ENCODE peak calls at places on chromosomes 5 and 9, in nine cellular contexts. R, X, D, K, T, S, B, Y and J are unnamed samples.

GRCh38 chr9:81052846-81053245 is 636.5 kb downstream of the TLE1 start:
- DNase-seq in R (no peak), X (peak), D (no peak), K (peak), T (no peak), S (no peak), B (no peak), Y (peak), J (peak)

GRCh38 chr5:34655354-34655991 is 655 bp upstream of the RAI14 start:
- DNase-seq in R (peak), X (peak), D (peak), K (peak), T (peak), S (peak), B (no peak), Y (peak), J (peak)

GRCh38 chr9:94144394-94144793 is 60.1 kb downstream of the PTPDC1 start:
- DNase-seq in R (no peak), X (peak), D (no peak), K (peak), T (no peak), S (no peak), B (no peak), Y (peak), J (no peak)

GRCh38 chr5:178467261-178468195 is 122.7 kb downstream of the COL23A1 start:
- DNase-seq in R (peak), X (peak), D (no peak), K (peak), T (no peak), S (no peak), B (no peak), Y (peak), J (peak)

GRCh38 chr9:4750021-4750673 is 9.1 kb upstream of the AK3 start:
- DNase-seq in R (no peak), X (peak), D (no peak), K (peak), T (peak), S (no peak), B (no peak), Y (peak), J (peak)

GRCh38 chr9:91711755-91712591 is 238.1 kb downstream of the ROR2 start:
- DNase-seq in R (no peak), X (peak), D (no peak), K (peak), T (peak), S (peak), B (peak), Y (peak), J (peak)

GRCh38 chr5:150069619-150070276 is 16.6 kb downstream of the CSF1R start:
- DNase-seq in R (no peak), X (no peak), D (no peak), K (no peak), T (no peak), S (no peak), B (no peak), Y (no peak), J (no peak)

GRCh38 chr5:18202147-18202546 is 567.9 kb downstream of the TAF11L14 start:
- DNase-seq in R (no peak), X (no peak), D (no peak), K (no peak), T (no peak), S (no peak), B (no peak), Y (peak), J (no peak)

GRCh38 chr5:142013734-142014495 is 1.1 kb upstream of the GNPDA1 start:
- DNase-seq in R (peak), X (peak), D (peak), K (peak), T (no peak), S (no peak), B (no peak), Y (peak), J (peak)

GRCh38 chr5:104513194-104513602 is 950.6 kb upstream of the NUDT12 start:
- DNase-seq in R (no peak), X (peak), D (no peak), K (peak), T (no peak), S (no peak), B (no peak), Y (peak), J (peak)

GRCh38 chr9:6938447-6938846 is 180.7 kb downstream of the KDM4C start:
- DNase-seq in R (no peak), X (peak), D (no peak), K (peak), T (no peak), S (no peak), B (no peak), Y (peak), J (peak)

GRCh38 chr9:3473402-3473801 is 52.4 kb downstream of the RFX3 start:
- DNase-seq in R (no peak), X (no peak), D (no peak), K (no peak), T (peak), S (no peak), B (no peak), Y (no peak), J (no peak)

GRCh38 chr5:158397278-158397677 is 538.3 kb upstream of the CLINT1 start:
- DNase-seq in R (no peak), X (no peak), D (no peak), K (no peak), T (no peak), S (no peak), B (no peak), Y (no peak), J (no peak)

GRCh38 chr9:98949565-98949964 is 5.9 kb downstream of the COL15A1 start:
- DNase-seq in R (no peak), X (no peak), D (no peak), K (no peak), T (no peak), S (no peak), B (no peak), Y (no peak), J (no peak)

GRCh38 chr5:10323588-10324488 is 16.1 kb upstream of the CMBL start:
- DNase-seq in R (no peak), X (no peak), D (no peak), K (peak), T (no peak), S (no peak), B (no peak), Y (no peak), J (no peak)

GRCh38 chr5:93576015-93576414 is 5.0 kb downstream of the NR2F1-AS1 start:
- DNase-seq in R (no peak), X (no peak), D (no peak), K (no peak), T (no peak), S (no peak), B (no peak), Y (peak), J (no peak)

GRCh38 chr9:92950359-92950955 is 3.1 kb downstream of the FGD3 start:
- DNase-seq in R (no peak), X (no peak), D (no peak), K (no peak), T (no peak), S (no peak), B (no peak), Y (no peak), J (no peak)

GRCh38 chr5:38321978-38322377 is 63.6 kb downstream of the EGFLAM start:
- DNase-seq in R (no peak), X (no peak), D (no peak), K (no peak), T (no peak), S (no peak), B (no peak), Y (no peak), J (no peak)

GRCh38 chr5:88785396-88786216 is 97.4 kb downstream of the MEF2C start:
- DNase-seq in R (no peak), X (peak), D (peak), K (peak), T (peak), S (no peak), B (no peak), Y (peak), J (peak)

GRCh38 chr9:27765266-27765665 is 192.0 kb upstream of the C9orf72 start:
- DNase-seq in R (no peak), X (peak), D (no peak), K (no peak), T (no peak), S (no peak), B (no peak), Y (peak), J (no peak)

GRCh38 chr9:90393355-90394152 is 249.1 kb downstream of the DIRAS2 start:
- DNase-seq in R (no peak), X (no peak), D (no peak), K (no peak), T (no peak), S (no peak), B (no peak), Y (no peak), J (no peak)

GRCh38 chr9:24846248-24846912 is 300.7 kb upstream of the IZUMO3 start:
- DNase-seq in R (no peak), X (no peak), D (no peak), K (no peak), T (no peak), S (no peak), B (no peak), Y (no peak), J (no peak)

GRCh38 chr5:181190711-181191525 is 14.1 kb downstream of the TRIM7 start:
- DNase-seq in R (peak), X (peak), D (peak), K (peak), T (peak), S (peak), B (no peak), Y (peak), J (no peak)

GRCh38 chr9:88251903-88252302 is 113.6 kb upstream of the SPATA31C2 start:
- DNase-seq in R (no peak), X (no peak), D (no peak), K (no peak), T (no peak), S (no peak), B (no peak), Y (no peak), J (no peak)

GRCh38 chr9:38386319-38386895 is 6.1 kb upstream of the ALDH1B1 start:
- DNase-seq in R (no peak), X (no peak), D (no peak), K (no peak), T (no peak), S (no peak), B (no peak), Y (no peak), J (no peak)

GRCh38 chr9:83582026-83582425 is 40.9 kb upstream of the IDNK start:
- DNase-seq in R (no peak), X (peak), D (no peak), K (peak), T (no peak), S (no peak), B (no peak), Y (peak), J (peak)

GRCh38 chr5:122195784-122196394 is 66.5 kb downstream of the ZNF474 start:
- DNase-seq in R (no peak), X (peak), D (peak), K (peak), T (peak), S (no peak), B (no peak), Y (peak), J (peak)

GRCh38 chr5:33440482-33441240 is at the start of gene TARS1:
- DNase-seq in R (peak), X (peak), D (peak), K (peak), T (peak), S (peak), B (peak), Y (peak), J (peak)

GRCh38 chr5:33441241-33441844 is 578 bp downstream of the TARS1 start:
- DNase-seq in R (peak), X (peak), D (peak), K (peak), T (peak), S (no peak), B (peak), Y (no peak), J (no peak)

GRCh38 chr5:33433303-33434255 is 7.2 kb upstream of the TARS1 start:
- DNase-seq in R (peak), X (peak), D (no peak), K (peak), T (no peak), S (no peak), B (no peak), Y (peak), J (peak)

GRCh38 chr5:33439905-33440481 is 772 bp upstream of the TARS1 start:
- DNase-seq in R (no peak), X (no peak), D (no peak), K (peak), T (peak), S (peak), B (no peak), Y (no peak), J (peak)

GRCh38 chr5:33438996-33439395 is 1.8 kb upstream of the TARS1 start:
- DNase-seq in R (no peak), X (no peak), D (no peak), K (no peak), T (peak), S (no peak), B (no peak), Y (no peak), J (no peak)
- H3K4me3 ChIP-seq in R (no peak), X (no peak), D (no peak), K (peak), T (peak), S (peak), B (peak), Y (peak), J (peak)

DNA sequence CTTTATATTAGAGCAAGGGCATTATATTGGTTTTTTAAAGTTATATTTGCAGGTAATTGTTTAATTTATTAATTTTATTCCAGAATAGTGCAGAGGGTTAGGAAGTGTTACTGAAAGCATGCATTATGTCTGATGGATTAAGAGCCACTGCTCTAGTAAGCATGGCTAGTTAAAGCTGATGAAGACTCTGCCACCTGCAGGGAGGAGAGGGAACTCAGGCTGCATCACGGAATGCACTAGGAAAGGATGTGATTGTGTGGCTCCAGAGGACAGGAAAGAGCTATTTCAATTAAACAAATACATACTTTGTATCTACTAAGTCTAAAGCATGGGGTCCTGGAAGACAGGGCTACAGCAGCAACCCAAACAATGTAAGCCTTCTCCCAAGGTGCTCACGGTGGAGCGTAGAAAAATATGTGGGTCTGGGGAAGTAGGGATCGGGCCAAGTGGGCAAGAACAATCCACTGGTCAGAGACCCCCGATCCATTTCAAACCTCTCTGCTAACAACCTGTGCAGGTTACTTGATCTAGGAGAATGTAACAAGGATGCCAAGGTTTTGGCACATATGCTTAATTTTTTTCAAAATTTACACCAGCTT is 15.3 kb upstream of the GRXCR2 start:
- DNase-seq in R (peak), X (peak), D (no peak), K (peak), T (peak), S (no peak), B (no peak), Y (peak), J (peak)
- TF ChIP-seq CTCF in R (peak), X (peak), D (peak), K (peak), T (peak), S (peak), B (peak), Y (peak), J (peak)

DNA sequence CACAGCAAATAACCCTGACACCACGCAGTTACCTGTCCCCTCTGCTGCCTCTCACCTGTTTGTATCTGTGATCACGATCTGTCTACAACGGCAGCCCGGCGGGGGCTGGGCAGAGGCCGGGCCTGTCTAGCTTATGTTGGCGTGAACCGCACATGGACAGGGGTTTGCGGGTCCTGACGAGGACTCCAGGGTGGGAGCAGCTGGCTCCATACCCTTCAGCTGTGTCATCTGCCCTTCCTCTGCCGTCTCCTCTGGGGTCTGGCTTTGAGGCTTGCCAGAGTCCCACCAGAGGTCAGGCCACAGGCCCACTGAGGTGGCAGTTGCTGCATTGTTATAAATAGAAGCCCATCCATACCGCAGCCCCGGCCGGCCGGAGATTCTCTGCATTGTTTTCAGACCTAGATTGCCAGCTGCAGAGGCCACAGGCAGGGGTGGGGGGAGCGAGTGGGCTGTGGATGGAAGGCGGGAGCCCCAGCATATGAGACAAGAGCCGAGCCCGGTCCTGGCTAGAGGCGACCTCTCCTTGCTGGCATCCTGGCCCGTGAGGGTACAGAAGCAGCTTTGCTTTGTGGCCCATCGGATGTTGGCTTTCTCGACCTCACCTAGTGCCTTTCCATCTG is 37.8 kb downstream of the FAM78A start:
- DNase-seq in R (no peak), X (peak), D (no peak), K (peak), T (no peak), S (no peak), B (no peak), Y (peak), J (no peak)
- H3K4me3 ChIP-seq in R (no peak), X (no peak), D (no peak), K (no peak), T (peak), S (no peak), B (no peak), Y (no peak), J (no peak)

GRCh38 chr5:140041492-140042421 is 1.3 kb downstream of the NRG2 start:
- DNase-seq in R (peak), X (peak), D (peak), K (peak), T (peak), S (peak), B (no peak), Y (peak), J (peak)

GRCh38 chr5:140041099-140041491 is 2.0 kb downstream of the NRG2 start:
- DNase-seq in R (no peak), X (no peak), D (no peak), K (no peak), T (peak), S (no peak), B (no peak), Y (no peak), J (no peak)

GRCh38 chr5:140042551-140043507 is at the start of gene NRG2:
- DNase-seq in R (peak), X (peak), D (peak), K (peak), T (peak), S (peak), B (no peak), Y (peak), J (peak)

GRCh38 chr5:140044041-140044440 is 942 bp upstream of the NRG2 start:
- DNase-seq in R (no peak), X (no peak), D (no peak), K (peak), T (no peak), S (no peak), B (no peak), Y (no peak), J (no peak)

DNA sequence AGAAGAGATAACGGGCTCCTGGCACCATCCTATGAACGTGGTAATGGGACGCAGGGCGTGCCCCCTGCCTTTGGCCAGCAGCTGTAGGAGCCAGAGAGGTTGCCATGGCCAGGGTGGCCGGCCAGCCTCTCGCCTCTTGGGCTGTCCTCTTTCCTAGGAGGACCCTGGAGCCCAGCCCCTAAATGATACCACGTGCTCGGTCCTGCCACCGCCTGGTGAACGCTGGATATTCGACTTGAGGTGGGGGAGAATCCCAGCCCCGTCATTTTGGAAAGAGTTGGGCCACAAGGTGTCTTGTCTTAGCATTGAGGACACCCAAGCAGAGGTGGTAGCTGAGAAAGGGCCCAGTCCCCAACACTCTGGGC is 391 bp upstream of the NRG2 start:
- DNase-seq in R (no peak), X (no peak), D (no peak), K (no peak), T (peak), S (no peak), B (no peak), Y (no peak), J (peak)
- TF ChIP-seq CTCF in R (no peak), X (no peak), D (no peak), K (no peak), T (no peak), S (no peak), B (no peak), Y (peak), J (no peak)

GRCh38 chr5:6829150-6829784 is 116.0 kb downstream of the TENT4A start:
- DNase-seq in R (no peak), X (no peak), D (no peak), K (peak), T (peak), S (peak), B (peak), Y (no peak), J (peak)
- H3K4me3 ChIP-seq in R (no peak), X (no peak), D (no peak), K (no peak), T (no peak), S (no peak), B (no peak), Y (no peak), J (no peak)

GRCh38 chr5:73135429-73136276 is 15.3 kb downstream of the TMEM171 start:
- DNase-seq in R (no peak), X (peak), D (no peak), K (peak), T (no peak), S (no peak), B (no peak), Y (peak), J (peak)
- TF ChIP-seq CTCF in R (no peak), X (peak), D (no peak), K (peak), T (no peak), S (peak), B (peak), Y (peak), J (peak)

GRCh38 chr5:153469423-153469822 is 21.0 kb upstream of the GRIA1 start:
- DNase-seq in R (no peak), X (no peak), D (no peak), K (no peak), T (no peak), S (no peak), B (no peak), Y (no peak), J (no peak)
- H3K4me3 ChIP-seq in R (no peak), X (no peak), D (no peak), K (no peak), T (no peak), S (no peak), B (no peak), Y (no peak), J (no peak)